ENCODE peak calls at places on chromosome 12, in eight cellular contexts. Z is right lobe of liver; P is testis; R is CD8-positive, alpha-beta T cell; K is pancreas; G is DND-41; L is PC-3; I is AG04450. X is an unnamed sample.

GRCh38 chr12:28872654-28873268 is 276.3 kb upstream of the FAR2 start:
- DNase-seq in L (peak), P (peak), I (peak), R (no peak), Z (no peak), G (peak), K (peak), X (peak)

GRCh38 chr12:40012709-40013108 is 93.2 kb downstream of the SLC2A13 start:
- DNase-seq in K (no peak), G (no peak), I (no peak), L (no peak), Z (no peak), P (no peak), R (no peak), X (no peak)

GRCh38 chr12:110917467-110917866 is 2.9 kb downstream of the MYL2 start:
- DNase-seq in G (no peak), K (no peak), Z (no peak), I (no peak), P (no peak), L (peak), R (no peak), X (peak)

GRCh38 chr12:87112946-87113345 is 856.8 kb upstream of the MGAT4C start:
- DNase-seq in G (no peak), Z (no peak), I (no peak), R (no peak), K (no peak), L (peak), P (no peak), X (no peak)

GRCh38 chr12:128138125-128138524 is 128.8 kb upstream of the TMEM132C start:
- DNase-seq in Z (no peak), R (no peak), P (no peak), K (no peak), L (peak), I (no peak), G (no peak), X (no peak)

GRCh38 chr12:69331846-69332684 is 16.1 kb upstream of the LYZ start:
- DNase-seq in P (no peak), K (peak), L (no peak), R (no peak), G (no peak), I (no peak), Z (no peak), X (no peak)

GRCh38 chr12:97380440-97380839 is 82.2 kb upstream of the RMST start:
- DNase-seq in L (no peak), Z (no peak), R (no peak), G (no peak), K (no peak), P (no peak), I (no peak), X (no peak)

GRCh38 chr12:109264095-109264942 is 44.8 kb downstream of the FOXN4 start:
- DNase-seq in R (no peak), G (peak), I (peak), P (peak), L (peak), K (peak), Z (no peak), X (peak)

GRCh38 chr12:124686001-124686884 is 118.8 kb upstream of the NCOR2 start:
- DNase-seq in K (no peak), L (peak), R (no peak), P (peak), G (no peak), Z (no peak), I (no peak), X (peak)

GRCh38 chr12:131345521-131346436 is 365.1 kb upstream of the SFSWAP start:
- DNase-seq in R (no peak), K (no peak), P (no peak), Z (no peak), L (no peak), G (no peak), I (no peak), X (no peak)

GRCh38 chr12:67391656-67392055 is 122.5 kb downstream of the CAND1 start:
- DNase-seq in G (no peak), I (no peak), Z (no peak), R (no peak), P (no peak), L (no peak), K (no peak), X (no peak)

GRCh38 chr12:67391034-67391433 is 121.9 kb downstream of the CAND1 start:
- DNase-seq in I (no peak), K (no peak), L (no peak), P (no peak), R (no peak), G (no peak), Z (no peak), X (no peak)

DNA sequence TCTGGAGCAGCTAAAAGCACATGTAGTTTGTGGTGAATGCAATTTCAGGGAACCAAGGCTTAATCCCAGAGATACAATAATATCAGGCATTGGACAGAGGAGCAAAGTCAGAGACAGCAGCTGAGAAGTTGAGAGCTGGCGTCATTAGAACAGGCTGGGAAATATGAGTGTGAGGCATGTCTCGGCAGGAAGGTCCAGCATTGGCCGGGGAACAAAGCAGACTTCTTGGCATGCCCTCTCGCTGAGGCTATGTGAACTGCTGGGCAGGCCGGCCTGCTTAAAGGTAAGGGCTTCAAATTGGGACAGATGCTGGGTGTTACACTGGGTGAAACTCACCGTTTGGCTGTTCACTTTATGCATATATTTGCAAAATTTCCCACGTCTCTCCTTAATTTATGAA is 125.4 kb downstream of the CAND1 start:
- DNase-seq in L (no peak), I (peak), P (peak), K (peak), Z (no peak), G (no peak), R (no peak), X (peak)
- TF ChIP-seq CTCF in L (no peak), I (peak), P (no peak), K (no peak), Z (no peak), G (no peak), R (no peak), X (peak)

DNA sequence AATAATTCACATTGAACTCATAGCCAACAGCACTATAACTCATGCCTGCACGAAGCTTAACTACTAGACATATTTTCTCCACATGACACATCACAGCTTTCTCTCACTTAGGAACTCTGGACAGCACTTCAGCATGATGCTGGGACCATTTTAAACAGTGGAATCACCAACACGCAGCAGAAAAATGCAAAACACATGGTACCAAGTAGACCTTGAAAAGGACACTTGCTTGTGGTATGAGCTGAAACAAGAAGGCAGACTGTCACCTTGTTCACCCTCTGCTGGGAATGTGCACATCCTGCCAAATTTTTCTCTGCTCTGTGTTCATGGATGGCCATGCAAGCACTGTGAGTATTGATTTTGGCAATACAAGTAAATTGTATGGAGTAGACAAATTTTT is 34.8 kb upstream of the CD9 start:
- DNase-seq in L (no peak), I (no peak), Z (no peak), G (no peak), R (no peak), P (no peak), K (no peak), X (no peak)
- H3K27ac ChIP-seq in L (no peak), I (no peak), Z (no peak), G (no peak), R (no peak), P (no peak), K (no peak), X (no peak)

GRCh38 chr12:33609910-33610309 is 170.3 kb upstream of the SYT10 start:
- DNase-seq in P (no peak), G (no peak), I (no peak), R (no peak), L (no peak), Z (no peak), K (no peak), X (no peak)

GRCh38 chr12:33605776-33606175 is 166.2 kb upstream of the SYT10 start:
- DNase-seq in Z (no peak), R (no peak), L (peak), K (no peak), G (no peak), I (no peak), P (no peak), X (peak)
- TF ChIP-seq CTCF in Z (no peak), R (no peak), L (peak), K (no peak), G (peak), I (no peak), P (no peak), X (peak)

GRCh38 chr12:2076196-2076570 is 23.4 kb downstream of the CACNA1C start:
- DNase-seq in K (no peak), P (no peak), Z (no peak), G (no peak), R (no peak), I (peak), L (no peak), X (no peak)
- H3K27ac ChIP-seq in K (no peak), P (no peak), Z (no peak), G (no peak), R (no peak), I (peak), L (no peak), X (no peak)

GRCh38 chr12:53295070-53295890 is at the start of gene PFDN5:
- DNase-seq in L (peak), I (peak), G (peak), P (peak), K (peak), Z (peak), R (peak), X (peak)
- TF ChIP-seq CTCF in L (no peak), I (peak), G (no peak), P (no peak), K (no peak), Z (no peak), R (no peak), X (no peak)

GRCh38 chr12:25194211-25194610 is 749 bp downstream of the DNAI7 start:
- DNase-seq in L (no peak), K (no peak), Z (no peak), G (no peak), P (no peak), R (no peak), I (no peak), X (no peak)

GRCh38 chr12:25197608-25198007 is 2.6 kb downstream of the ETFRF1 start:
- DNase-seq in K (no peak), I (no peak), G (no peak), L (no peak), Z (no peak), P (no peak), R (no peak), X (no peak)

GRCh38 chr12:25200703-25201102 is 5.7 kb downstream of the ETFRF1 start:
- DNase-seq in Z (no peak), G (no peak), R (no peak), L (no peak), P (no peak), K (no peak), I (no peak), X (no peak)

GRCh38 chr12:25194722-25195055 is 271 bp downstream of the DNAI7 start:
- DNase-seq in K (no peak), Z (no peak), P (no peak), G (no peak), R (no peak), I (no peak), L (no peak), X (no peak)

DNA sequence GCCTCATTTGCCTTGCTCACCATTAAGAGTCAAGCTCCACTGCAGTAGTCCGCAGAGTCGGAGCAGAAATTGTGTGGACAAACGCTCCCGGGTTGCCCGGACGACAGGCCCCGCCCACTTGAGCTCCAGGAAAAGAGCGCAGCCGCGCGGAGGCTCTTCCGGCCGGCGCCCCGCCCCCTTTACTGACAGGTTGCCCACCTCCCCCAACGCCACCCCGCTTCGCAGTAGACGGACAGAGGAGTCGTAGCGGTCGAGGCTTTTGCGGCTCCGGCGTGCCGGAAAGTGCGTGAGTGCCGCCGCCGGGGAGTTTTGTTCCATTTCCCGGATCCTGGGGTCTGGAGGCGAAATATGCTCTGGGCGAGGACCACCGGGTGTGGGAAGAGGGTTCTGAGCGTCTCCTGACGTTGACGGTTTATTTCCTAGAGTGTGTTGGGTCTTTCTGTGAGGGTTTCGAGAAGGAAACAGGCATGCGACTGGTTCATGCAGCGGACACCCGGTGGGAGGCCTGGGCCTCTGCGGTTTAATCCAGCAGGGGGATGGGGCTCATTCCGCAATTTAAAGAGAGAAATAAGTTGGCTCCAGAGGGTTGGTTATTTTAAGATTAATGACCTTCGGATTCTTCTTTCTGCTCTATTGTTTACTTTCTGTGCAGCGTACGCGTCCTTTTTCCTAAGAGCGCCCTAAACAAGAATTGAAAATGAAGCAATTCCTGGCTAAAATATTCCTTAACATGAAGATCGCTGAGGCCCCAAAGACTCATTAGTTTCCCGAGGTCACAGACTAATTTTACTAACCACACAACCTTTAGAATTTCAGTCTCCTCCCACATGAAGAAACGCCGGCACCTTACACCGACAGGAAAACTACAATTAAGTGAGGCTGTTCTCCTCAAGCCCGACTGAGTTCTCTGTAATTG is at the start of the genes DNAI7 and ETFRF1:
- DNase-seq in P (peak), Z (peak), G (peak), K (peak), L (peak), I (peak), R (peak), X (peak)
- H3K27ac ChIP-seq in P (peak), Z (peak), G (peak), K (peak), L (peak), I (peak), R (peak), X (peak)

GRCh38 chr12:106138646-106139421 is at the start of gene NUAK1:
- DNase-seq in P (peak), L (peak), K (peak), Z (peak), I (no peak), G (no peak), R (no peak), X (peak)
- TF ChIP-seq CTCF in P (no peak), L (no peak), K (no peak), Z (no peak), I (no peak), G (no peak), R (no peak), X (no peak)

X was measured in RWPE1.